ENCODE peak calls at places on chromosomes 5 and 9, in eight cellular contexts. I is colonic mucosa; Y is mesendoderm; P is tibial nerve; D is CD8-positive, alpha-beta T cell; H is osteoblast; X is lung; M is upper lobe of right lung. E is an unnamed sample. For H3K4me1 and H3K36me3, the result is how much of the 10 kb centered on the place peaks cover.

GRCh38 chr9:132054024-132054423 is 25.6 kb downstream of the MED27 start:
- DNase-seq in I (no peak), Y (no peak), P (no peak), D (no peak), H (no peak), X (no peak), M (no peak), E (no peak)

GRCh38 chr9:88300556-88300955 is 87.7 kb upstream of the SPIN1 start:
- DNase-seq in I (no peak), Y (no peak), P (no peak), D (no peak), H (no peak), X (no peak), M (peak), E (no peak)

GRCh38 chr5:172005708-172006377 is 595 bp downstream of the FBXW11 start:
- DNase-seq in I (peak), Y (peak), P (no peak), D (peak), H (peak), X (peak), M (peak), E (peak)

GRCh38 chr5:160312960-160313734 is 783 bp upstream of the CCNJL start:
- DNase-seq in I (no peak), Y (no peak), P (no peak), D (no peak), H (no peak), X (no peak), M (no peak), E (no peak)

GRCh38 chr5:126965061-126965475 is 65.3 kb downstream of the MARCHF3 start:
- DNase-seq in I (no peak), Y (no peak), P (no peak), D (no peak), H (no peak), X (no peak), M (no peak), E (peak)

GRCh38 chr9:31137151-31137849 is 1247.1 kb upstream of the ACO1 start:
- DNase-seq in I (no peak), Y (peak), P (no peak), D (no peak), H (peak), X (no peak), M (no peak), E (peak)

GRCh38 chr9:76415731-76416130 is 21.5 kb upstream of the RFK start:
- DNase-seq in I (no peak), Y (no peak), P (no peak), D (no peak), H (no peak), X (no peak), M (no peak), E (no peak)

GRCh38 chr9:98380065-98380681 is 124.7 kb upstream of the TBC1D2 start:
- DNase-seq in I (no peak), Y (peak), P (no peak), D (no peak), H (no peak), X (no peak), M (no peak), E (peak)

GRCh38 chr9:89408628-89409101 is 89.2 kb downstream of the SEMA4D start:
- DNase-seq in I (no peak), Y (no peak), P (no peak), D (peak), H (peak), X (no peak), M (no peak), E (no peak)

GRCh38 chr5:142156839-142157463 is 48.4 kb downstream of the NDFIP1 start:
- DNase-seq in I (no peak), Y (peak), P (no peak), D (no peak), H (no peak), X (no peak), M (no peak), E (no peak)

GRCh38 chr9:116274293-116274692 is 120.7 kb downstream of the PAPPA start:
- DNase-seq in I (no peak), Y (peak), P (no peak), D (no peak), H (peak), X (no peak), M (no peak), E (no peak)

GRCh38 chr5:172380992-172381643 is 73.2 kb downstream of the SH3PXD2B start:
- DNase-seq in I (no peak), Y (no peak), P (peak), D (no peak), H (no peak), X (no peak), M (peak), E (peak)

GRCh38 chr5:15643731-15644130 is 143.8 kb downstream of the FBXL7 start:
- DNase-seq in I (no peak), Y (no peak), P (no peak), D (no peak), H (no peak), X (no peak), M (no peak), E (no peak)

GRCh38 chr5:43895876-43896275 is 292.9 kb downstream of the NNT start:
- DNase-seq in I (no peak), Y (no peak), P (no peak), D (no peak), H (no peak), X (no peak), M (no peak), E (no peak)

GRCh38 chr9:108816037-108816436 is 39.7 kb downstream of the ACTL7B start:
- DNase-seq in I (no peak), Y (no peak), P (no peak), D (no peak), H (no peak), X (no peak), M (peak), E (no peak)

GRCh38 chr5:113112435-113112834 is 135.8 kb downstream of the DCP2 start:
- DNase-seq in I (no peak), Y (no peak), P (no peak), D (no peak), H (no peak), X (no peak), M (no peak), E (no peak)

GRCh38 chr9:96113045-96113444 is 188.9 kb downstream of the HSD17B3 start:
- DNase-seq in I (no peak), Y (peak), P (no peak), D (no peak), H (no peak), X (no peak), M (no peak), E (no peak)

GRCh38 chr9:95167998-95168397 is 149.5 kb downstream of the FANCC start:
- DNase-seq in I (peak), Y (peak), P (no peak), D (peak), H (no peak), X (peak), M (no peak), E (peak)

GRCh38 chr5:107514305-107514704 is 156.4 kb downstream of the EFNA5 start:
- DNase-seq in I (no peak), Y (no peak), P (no peak), D (no peak), H (no peak), X (no peak), M (no peak), E (no peak)

GRCh38 chr5:66882592-66883227 is 286.5 kb downstream of the MAST4 start:
- DNase-seq in I (no peak), Y (no peak), P (no peak), D (no peak), H (no peak), X (no peak), M (no peak), E (no peak)

GRCh38 chr9:97954550-97954989 is 16.6 kb upstream of the HEMGN start:
- DNase-seq in I (peak), Y (peak), P (no peak), D (peak), H (peak), X (peak), M (no peak), E (peak)

GRCh38 chr9:93456504-93456903 is 3.1 kb upstream of the FAM120AOS start:
- DNase-seq in I (no peak), Y (no peak), P (no peak), D (no peak), H (no peak), X (no peak), M (no peak), E (no peak)
- H3K4me1 ChIP-seq in I (under half), Y (under half), P (half or more), D (under half), H (under half), X (under half), M (half or more), E (under half)

GRCh38 chr5:174793684-174794328 is 69.4 kb downstream of the MSX2 start:
- DNase-seq in I (peak), Y (peak), P (peak), D (no peak), H (peak), X (peak), M (peak), E (peak)
- H3K36me3 ChIP-seq in I (under half), Y (under half), P (under half), D (under half), H (under half), X (under half), M (under half), E (under half)

DNA sequence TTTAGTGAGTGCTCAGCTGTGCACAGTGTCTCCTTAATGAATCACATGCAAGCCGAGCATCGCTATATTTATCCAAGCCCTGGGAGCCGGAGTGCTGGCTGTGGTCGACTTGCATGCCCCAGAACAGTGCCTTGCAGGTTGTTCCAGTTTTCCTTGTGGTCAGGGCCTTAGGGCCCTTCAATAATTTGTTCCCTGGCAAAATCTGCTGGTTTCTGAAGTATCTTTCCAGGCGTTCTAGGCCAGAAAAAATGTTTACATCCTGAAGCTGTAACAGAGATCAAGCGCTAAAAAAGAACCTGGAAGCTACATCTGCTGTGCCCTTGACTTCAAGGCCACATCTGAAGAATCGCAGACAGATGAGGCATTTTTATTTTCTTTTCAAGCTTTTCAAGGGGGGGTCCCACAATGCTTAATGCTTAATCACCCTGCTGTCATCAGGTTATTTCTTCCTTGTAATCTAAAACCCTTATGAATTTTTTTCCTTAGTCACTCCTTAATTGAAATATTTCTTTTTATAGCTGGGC is 105.8 kb downstream of the DOCK2 start:
- DNase-seq in I (no peak), Y (no peak), P (no peak), D (no peak), H (peak), X (no peak), M (no peak), E (no peak)
- H3K27ac ChIP-seq in I (no peak), Y (no peak), P (no peak), D (no peak), H (peak), X (no peak), M (no peak), E (no peak)

DNA sequence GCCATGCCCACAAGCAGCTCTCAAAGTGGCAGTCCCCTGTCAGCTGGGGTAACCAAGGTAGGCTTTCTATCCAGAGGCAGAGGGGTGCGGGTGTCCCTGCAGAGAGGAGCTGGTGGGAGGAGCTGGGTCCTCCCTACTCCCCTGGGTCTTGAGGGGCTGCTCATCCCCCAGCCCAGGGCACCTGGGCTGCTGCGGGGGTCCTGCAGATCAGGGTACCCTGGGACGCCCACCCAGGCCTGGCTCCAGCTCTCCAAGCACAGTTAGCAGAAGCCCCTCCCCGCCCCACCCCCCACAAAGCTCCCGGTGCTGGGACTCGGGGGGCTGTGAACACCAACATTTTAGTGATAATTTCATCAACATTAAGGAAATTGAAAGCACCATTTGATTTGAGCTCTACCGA is 29.8 kb downstream of the VAV2 start:
- DNase-seq in I (no peak), Y (no peak), P (no peak), D (no peak), H (no peak), X (no peak), M (no peak), E (no peak)
- H3K4me1 ChIP-seq in I (under half), Y (under half), P (half or more), D (under half), H (under half), X (under half), M (under half), E (under half)

GRCh38 chr9:72401396-72401795 is 36.4 kb upstream of the ZFAND5 start:
- DNase-seq in I (no peak), Y (no peak), P (no peak), D (no peak), H (no peak), X (no peak), M (no peak), E (no peak)

GRCh38 chr9:72402744-72403143 is 37.7 kb upstream of the ZFAND5 start:
- DNase-seq in I (no peak), Y (no peak), P (no peak), D (no peak), H (no peak), X (no peak), M (no peak), E (no peak)

GRCh38 chr9:72396247-72397091 is 31.5 kb upstream of the ZFAND5 start:
- DNase-seq in I (no peak), Y (no peak), P (no peak), D (no peak), H (no peak), X (peak), M (no peak), E (no peak)

GRCh38 chr9:72399391-72399790 is 34.4 kb upstream of the ZFAND5 start:
- DNase-seq in I (no peak), Y (no peak), P (no peak), D (no peak), H (no peak), X (no peak), M (no peak), E (no peak)

GRCh38 chr9:72400866-72401265 is 35.9 kb upstream of the ZFAND5 start:
- DNase-seq in I (no peak), Y (no peak), P (no peak), D (no peak), H (no peak), X (no peak), M (no peak), E (no peak)
- H3K36me3 ChIP-seq in I (under half), Y (under half), P (under half), D (under half), H (under half), X (under half), M (under half), E (under half)

GRCh38 chr5:91794455-91794854 is 411.3 kb upstream of the ARRDC3 start:
- DNase-seq in I (no peak), Y (no peak), P (no peak), D (no peak), H (no peak), X (no peak), M (no peak), E (no peak)
- H3K27ac ChIP-seq in I (no peak), Y (no peak), P (no peak), D (no peak), H (no peak), X (no peak), M (no peak), E (no peak)

DNA sequence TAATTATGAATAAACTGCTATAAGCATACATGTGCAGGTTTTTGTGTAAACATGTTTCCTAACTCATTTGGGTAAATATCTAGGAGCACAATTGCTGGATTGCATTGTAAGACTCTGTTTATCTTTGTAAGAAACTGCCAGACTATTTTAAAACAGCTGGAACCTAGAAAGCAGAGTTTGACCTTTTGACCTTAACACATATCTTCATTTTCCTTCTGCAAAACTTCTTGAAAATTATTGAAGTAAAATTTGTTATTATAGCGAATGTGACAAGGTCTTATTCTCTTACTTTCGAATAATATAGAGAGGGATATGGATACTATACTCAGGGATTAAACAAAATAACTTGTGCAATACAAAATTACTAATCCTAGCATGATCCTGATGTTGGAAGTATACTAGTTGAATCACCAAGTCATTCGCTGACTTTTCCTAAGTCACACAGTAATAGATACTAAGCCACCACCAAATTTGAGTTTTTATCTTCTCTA is 3.2 kb upstream of the ANXA1 start:
- DNase-seq in I (no peak), Y (no peak), P (no peak), D (no peak), H (peak), X (no peak), M (no peak), E (no peak)
- H3K4me1 ChIP-seq in I (under half), Y (under half), P (half or more), D (under half), H (under half), X (under half), M (under half), E (half or more)

DNA sequence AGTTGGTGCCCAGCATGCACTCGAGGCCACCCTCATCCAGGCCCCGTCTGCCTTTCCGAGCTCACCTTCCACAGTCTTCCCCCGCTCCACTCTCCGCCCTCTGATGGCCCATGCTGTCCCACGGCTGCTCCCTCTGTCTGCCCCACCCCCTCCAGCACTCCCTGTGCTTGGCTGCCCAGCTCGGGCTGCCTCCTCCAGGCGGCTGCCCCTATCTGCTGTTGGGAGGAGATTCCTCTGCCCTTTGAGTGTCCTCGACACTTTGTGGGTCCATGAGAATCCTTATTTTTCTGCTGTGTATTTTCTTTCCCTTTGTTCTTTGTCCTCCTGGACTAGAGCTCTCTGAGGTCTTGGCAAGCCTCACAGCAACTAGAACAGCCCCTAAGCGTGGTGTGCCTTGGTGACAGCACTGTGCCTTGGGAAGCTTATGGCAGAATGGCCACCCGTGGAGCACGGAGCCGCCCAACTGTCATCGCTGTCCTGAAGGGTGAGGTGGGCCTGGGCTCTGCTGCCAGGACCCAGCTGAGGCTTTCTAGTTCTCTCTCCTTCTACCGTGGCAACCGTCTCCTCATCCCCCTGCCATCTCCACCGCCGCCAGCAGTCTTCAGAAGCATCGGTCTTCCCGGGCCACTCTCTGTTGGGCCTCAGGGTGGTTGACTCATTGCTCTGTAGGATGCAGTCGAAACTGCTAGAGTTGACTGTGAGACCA is 5.2 kb downstream of the NTMT1 start:
- DNase-seq in I (no peak), Y (peak), P (no peak), D (no peak), H (peak), X (no peak), M (no peak), E (no peak)
- H3K36me3 ChIP-seq in I (under half), Y (under half), P (under half), D (under half), H (under half), X (under half), M (under half), E (under half)

GRCh38 chr9:124594673-124595072 is 87.5 kb upstream of the NR5A1 start:
- DNase-seq in I (no peak), Y (peak), P (no peak), D (no peak), H (no peak), X (no peak), M (no peak), E (no peak)

GRCh38 chr9:124594215-124594614 is 87.0 kb upstream of the NR5A1 start:
- DNase-seq in I (no peak), Y (no peak), P (no peak), D (no peak), H (no peak), X (no peak), M (no peak), E (no peak)

GRCh38 chr9:124596172-124596839 is 89.1 kb upstream of the NR5A1 start:
- DNase-seq in I (no peak), Y (no peak), P (no peak), D (no peak), H (no peak), X (no peak), M (no peak), E (no peak)

GRCh38 chr9:124598048-124598447 is 90.8 kb upstream of the NR5A1 start:
- DNase-seq in I (no peak), Y (no peak), P (no peak), D (no peak), H (no peak), X (no peak), M (no peak), E (peak)

GRCh38 chr9:124595743-124596142 is 88.5 kb upstream of the NR5A1 start:
- DNase-seq in I (peak), Y (peak), P (no peak), D (no peak), H (no peak), X (no peak), M (no peak), E (no peak)
- H3K27ac ChIP-seq in I (no peak), Y (no peak), P (no peak), D (no peak), H (no peak), X (no peak), M (no peak), E (no peak)

E was measured in SJCRH30.